ENCODE peak calls at places on chromosomes 7 and 10, in nine cellular contexts. One of them, this sample, is unnamed.

GRCh38 chr7:157718303-157719007 is 381.7 kb downstream of the DNAJB6 start:
- ATAC-seq in A549: no peak
- ATAC-seq in right cardiac atrium: no peak
- ATAC-seq in central memory CD8-positive, alpha-beta T cell: no peak
- ATAC-seq in left colon: no peak
- ATAC-seq in activated CD4-positive, alpha-beta T cell treated with anti-CD3 and anti-CD28 coated beads for 36 hours: no peak
- ATAC-seq in stimulated activated effector memory CD8-positive, alpha-beta T cell treated with anti-CD3 and anti-CD28 coated beads, Interleukin-12 subunit alpha, Interleukin-12 subunit beta, amount 100 ng/mL, for 72 hours: no peak
- ATAC-seq in left lung: no peak
- ATAC-seq in activated CD8-positive, alpha-beta T cell treated with anti-CD3 and anti-CD28 coated beads for 36 hours: no peak
- ATAC-seq in this sample: no peak

GRCh38 chr7:130938661-130939060 is 204.7 kb upstream of the KLF14 start:
- ATAC-seq in right cardiac atrium: no peak
- ATAC-seq in A549: no peak
- ATAC-seq in activated CD8-positive, alpha-beta T cell treated with anti-CD3 and anti-CD28 coated beads for 36 hours: peak
- ATAC-seq in left lung: no peak
- ATAC-seq in central memory CD8-positive, alpha-beta T cell: peak
- ATAC-seq in left colon: no peak
- ATAC-seq in stimulated activated effector memory CD8-positive, alpha-beta T cell treated with anti-CD3 and anti-CD28 coated beads, Interleukin-12 subunit alpha, Interleukin-12 subunit beta, amount 100 ng/mL, for 72 hours: peak
- ATAC-seq in activated CD4-positive, alpha-beta T cell treated with anti-CD3 and anti-CD28 coated beads for 36 hours: peak
- ATAC-seq in this sample: no peak

GRCh38 chr7:14287398-14287797 is 297.9 kb upstream of the ETV1 start:
- ATAC-seq in stimulated activated effector memory CD8-positive, alpha-beta T cell treated with anti-CD3 and anti-CD28 coated beads, Interleukin-12 subunit alpha, Interleukin-12 subunit beta, amount 100 ng/mL, for 72 hours: no peak
- ATAC-seq in left colon: no peak
- ATAC-seq in A549: no peak
- ATAC-seq in right cardiac atrium: no peak
- ATAC-seq in left lung: no peak
- ATAC-seq in activated CD8-positive, alpha-beta T cell treated with anti-CD3 and anti-CD28 coated beads for 36 hours: no peak
- ATAC-seq in central memory CD8-positive, alpha-beta T cell: no peak
- ATAC-seq in activated CD4-positive, alpha-beta T cell treated with anti-CD3 and anti-CD28 coated beads for 36 hours: no peak
- ATAC-seq in this sample: no peak

GRCh38 chr10:24603333-24603732 is 120.4 kb downstream of the ARHGAP21 start:
- ATAC-seq in right cardiac atrium: no peak
- ATAC-seq in activated CD4-positive, alpha-beta T cell treated with anti-CD3 and anti-CD28 coated beads for 36 hours: peak
- ATAC-seq in activated CD8-positive, alpha-beta T cell treated with anti-CD3 and anti-CD28 coated beads for 36 hours: peak
- ATAC-seq in left colon: peak
- ATAC-seq in A549: no peak
- ATAC-seq in left lung: peak
- ATAC-seq in stimulated activated effector memory CD8-positive, alpha-beta T cell treated with anti-CD3 and anti-CD28 coated beads, Interleukin-12 subunit alpha, Interleukin-12 subunit beta, amount 100 ng/mL, for 72 hours: peak
- ATAC-seq in central memory CD8-positive, alpha-beta T cell: no peak
- ATAC-seq in this sample: no peak

GRCh38 chr10:77430530-77430929 is 207.1 kb downstream of the KCNMA1 start:
- ATAC-seq in A549: no peak
- ATAC-seq in activated CD4-positive, alpha-beta T cell treated with anti-CD3 and anti-CD28 coated beads for 36 hours: no peak
- ATAC-seq in left lung: no peak
- ATAC-seq in left colon: no peak
- ATAC-seq in stimulated activated effector memory CD8-positive, alpha-beta T cell treated with anti-CD3 and anti-CD28 coated beads, Interleukin-12 subunit alpha, Interleukin-12 subunit beta, amount 100 ng/mL, for 72 hours: no peak
- ATAC-seq in central memory CD8-positive, alpha-beta T cell: no peak
- ATAC-seq in activated CD8-positive, alpha-beta T cell treated with anti-CD3 and anti-CD28 coated beads for 36 hours: no peak
- ATAC-seq in right cardiac atrium: no peak
- ATAC-seq in this sample: no peak

GRCh38 chr7:95595825-95596182 is 512 bp downstream of the PDK4 start:
- ATAC-seq in left lung: peak
- ATAC-seq in left colon: peak
- ATAC-seq in activated CD4-positive, alpha-beta T cell treated with anti-CD3 and anti-CD28 coated beads for 36 hours: no peak
- ATAC-seq in A549: peak
- ATAC-seq in stimulated activated effector memory CD8-positive, alpha-beta T cell treated with anti-CD3 and anti-CD28 coated beads, Interleukin-12 subunit alpha, Interleukin-12 subunit beta, amount 100 ng/mL, for 72 hours: no peak
- ATAC-seq in right cardiac atrium: no peak
- ATAC-seq in activated CD8-positive, alpha-beta T cell treated with anti-CD3 and anti-CD28 coated beads for 36 hours: no peak
- ATAC-seq in central memory CD8-positive, alpha-beta T cell: no peak
- ATAC-seq in this sample: no peak

GRCh38 chr10:51724038-51724437 is 24.6 kb upstream of the CSTF2T start:
- ATAC-seq in activated CD4-positive, alpha-beta T cell treated with anti-CD3 and anti-CD28 coated beads for 36 hours: no peak
- ATAC-seq in stimulated activated effector memory CD8-positive, alpha-beta T cell treated with anti-CD3 and anti-CD28 coated beads, Interleukin-12 subunit alpha, Interleukin-12 subunit beta, amount 100 ng/mL, for 72 hours: no peak
- ATAC-seq in activated CD8-positive, alpha-beta T cell treated with anti-CD3 and anti-CD28 coated beads for 36 hours: no peak
- ATAC-seq in right cardiac atrium: no peak
- ATAC-seq in left colon: no peak
- ATAC-seq in A549: no peak
- ATAC-seq in left lung: no peak
- ATAC-seq in central memory CD8-positive, alpha-beta T cell: no peak
- ATAC-seq in this sample: no peak

GRCh38 chr10:96910488-96911395 is 78.6 kb downstream of the LCOR start:
- ATAC-seq in stimulated activated effector memory CD8-positive, alpha-beta T cell treated with anti-CD3 and anti-CD28 coated beads, Interleukin-12 subunit alpha, Interleukin-12 subunit beta, amount 100 ng/mL, for 72 hours: peak
- ATAC-seq in left lung: peak
- ATAC-seq in right cardiac atrium: no peak
- ATAC-seq in central memory CD8-positive, alpha-beta T cell: no peak
- ATAC-seq in activated CD4-positive, alpha-beta T cell treated with anti-CD3 and anti-CD28 coated beads for 36 hours: no peak
- ATAC-seq in A549: no peak
- ATAC-seq in left colon: peak
- ATAC-seq in activated CD8-positive, alpha-beta T cell treated with anti-CD3 and anti-CD28 coated beads for 36 hours: peak
- ATAC-seq in this sample: peak

GRCh38 chr7:155298288-155298833 is 683 bp downstream of the INSIG1 start:
- ATAC-seq in activated CD4-positive, alpha-beta T cell treated with anti-CD3 and anti-CD28 coated beads for 36 hours: no peak
- ATAC-seq in central memory CD8-positive, alpha-beta T cell: no peak
- ATAC-seq in A549: peak
- ATAC-seq in activated CD8-positive, alpha-beta T cell treated with anti-CD3 and anti-CD28 coated beads for 36 hours: no peak
- ATAC-seq in left lung: peak
- ATAC-seq in right cardiac atrium: no peak
- ATAC-seq in stimulated activated effector memory CD8-positive, alpha-beta T cell treated with anti-CD3 and anti-CD28 coated beads, Interleukin-12 subunit alpha, Interleukin-12 subunit beta, amount 100 ng/mL, for 72 hours: no peak
- ATAC-seq in left colon: peak
- ATAC-seq in this sample: peak

GRCh38 chr7:157503229-157503628 is 166.4 kb downstream of the DNAJB6 start:
- ATAC-seq in activated CD4-positive, alpha-beta T cell treated with anti-CD3 and anti-CD28 coated beads for 36 hours: peak
- ATAC-seq in central memory CD8-positive, alpha-beta T cell: peak
- ATAC-seq in activated CD8-positive, alpha-beta T cell treated with anti-CD3 and anti-CD28 coated beads for 36 hours: no peak
- ATAC-seq in left lung: no peak
- ATAC-seq in stimulated activated effector memory CD8-positive, alpha-beta T cell treated with anti-CD3 and anti-CD28 coated beads, Interleukin-12 subunit alpha, Interleukin-12 subunit beta, amount 100 ng/mL, for 72 hours: no peak
- ATAC-seq in left colon: no peak
- ATAC-seq in A549: no peak
- ATAC-seq in right cardiac atrium: no peak
- ATAC-seq in this sample: no peak

GRCh38 chr10:50541317-50541716 is 82.4 kb downstream of the SGMS1 start:
- ATAC-seq in stimulated activated effector memory CD8-positive, alpha-beta T cell treated with anti-CD3 and anti-CD28 coated beads, Interleukin-12 subunit alpha, Interleukin-12 subunit beta, amount 100 ng/mL, for 72 hours: peak
- ATAC-seq in right cardiac atrium: no peak
- ATAC-seq in activated CD8-positive, alpha-beta T cell treated with anti-CD3 and anti-CD28 coated beads for 36 hours: peak
- ATAC-seq in left lung: no peak
- ATAC-seq in left colon: no peak
- ATAC-seq in activated CD4-positive, alpha-beta T cell treated with anti-CD3 and anti-CD28 coated beads for 36 hours: no peak
- ATAC-seq in A549: no peak
- ATAC-seq in central memory CD8-positive, alpha-beta T cell: no peak
- ATAC-seq in this sample: no peak

GRCh38 chr7:23542752-23543151 is 11.0 kb upstream of the TRA2A start:
- ATAC-seq in A549: no peak
- ATAC-seq in right cardiac atrium: no peak
- ATAC-seq in left colon: no peak
- ATAC-seq in stimulated activated effector memory CD8-positive, alpha-beta T cell treated with anti-CD3 and anti-CD28 coated beads, Interleukin-12 subunit alpha, Interleukin-12 subunit beta, amount 100 ng/mL, for 72 hours: no peak
- ATAC-seq in activated CD8-positive, alpha-beta T cell treated with anti-CD3 and anti-CD28 coated beads for 36 hours: no peak
- ATAC-seq in central memory CD8-positive, alpha-beta T cell: no peak
- ATAC-seq in activated CD4-positive, alpha-beta T cell treated with anti-CD3 and anti-CD28 coated beads for 36 hours: no peak
- ATAC-seq in left lung: no peak
- ATAC-seq in this sample: no peak

GRCh38 chr7:158318511-158318913 is 269.1 kb downstream of the PTPRN2 start:
- ATAC-seq in left lung: no peak
- ATAC-seq in activated CD4-positive, alpha-beta T cell treated with anti-CD3 and anti-CD28 coated beads for 36 hours: no peak
- ATAC-seq in activated CD8-positive, alpha-beta T cell treated with anti-CD3 and anti-CD28 coated beads for 36 hours: no peak
- ATAC-seq in stimulated activated effector memory CD8-positive, alpha-beta T cell treated with anti-CD3 and anti-CD28 coated beads, Interleukin-12 subunit alpha, Interleukin-12 subunit beta, amount 100 ng/mL, for 72 hours: no peak
- ATAC-seq in right cardiac atrium: no peak
- ATAC-seq in A549: no peak
- ATAC-seq in central memory CD8-positive, alpha-beta T cell: no peak
- ATAC-seq in left colon: no peak
- ATAC-seq in this sample: no peak

GRCh38 chr7:139691253-139691781 is 86.5 kb downstream of the HIPK2 start:
- ATAC-seq in central memory CD8-positive, alpha-beta T cell: no peak
- ATAC-seq in left lung: peak
- ATAC-seq in right cardiac atrium: peak
- ATAC-seq in left colon: peak
- ATAC-seq in activated CD4-positive, alpha-beta T cell treated with anti-CD3 and anti-CD28 coated beads for 36 hours: no peak
- ATAC-seq in A549: no peak
- ATAC-seq in activated CD8-positive, alpha-beta T cell treated with anti-CD3 and anti-CD28 coated beads for 36 hours: no peak
- ATAC-seq in stimulated activated effector memory CD8-positive, alpha-beta T cell treated with anti-CD3 and anti-CD28 coated beads, Interleukin-12 subunit alpha, Interleukin-12 subunit beta, amount 100 ng/mL, for 72 hours: no peak
- ATAC-seq in this sample: peak

GRCh38 chr10:62772186-62772950 is 32.2 kb upstream of the ADO start:
- ATAC-seq in A549: no peak
- ATAC-seq in activated CD4-positive, alpha-beta T cell treated with anti-CD3 and anti-CD28 coated beads for 36 hours: no peak
- ATAC-seq in central memory CD8-positive, alpha-beta T cell: no peak
- ATAC-seq in stimulated activated effector memory CD8-positive, alpha-beta T cell treated with anti-CD3 and anti-CD28 coated beads, Interleukin-12 subunit alpha, Interleukin-12 subunit beta, amount 100 ng/mL, for 72 hours: no peak
- ATAC-seq in left lung: no peak
- ATAC-seq in activated CD8-positive, alpha-beta T cell treated with anti-CD3 and anti-CD28 coated beads for 36 hours: no peak
- ATAC-seq in right cardiac atrium: peak
- ATAC-seq in left colon: no peak
- ATAC-seq in this sample: no peak

GRCh38 chr7:46493196-46493595 is 572.1 kb upstream of the IGFBP3 start:
- ATAC-seq in left lung: no peak
- ATAC-seq in activated CD4-positive, alpha-beta T cell treated with anti-CD3 and anti-CD28 coated beads for 36 hours: no peak
- ATAC-seq in central memory CD8-positive, alpha-beta T cell: no peak
- ATAC-seq in stimulated activated effector memory CD8-positive, alpha-beta T cell treated with anti-CD3 and anti-CD28 coated beads, Interleukin-12 subunit alpha, Interleukin-12 subunit beta, amount 100 ng/mL, for 72 hours: no peak
- ATAC-seq in left colon: no peak
- ATAC-seq in activated CD8-positive, alpha-beta T cell treated with anti-CD3 and anti-CD28 coated beads for 36 hours: no peak
- ATAC-seq in right cardiac atrium: no peak
- ATAC-seq in A549: no peak
- ATAC-seq in this sample: no peak

GRCh38 chr10:86017841-86018734 is 348.5 kb downstream of the GRID1 start:
- ATAC-seq in right cardiac atrium: peak
- ATAC-seq in left lung: peak
- ATAC-seq in left colon: no peak
- ATAC-seq in central memory CD8-positive, alpha-beta T cell: peak
- ATAC-seq in stimulated activated effector memory CD8-positive, alpha-beta T cell treated with anti-CD3 and anti-CD28 coated beads, Interleukin-12 subunit alpha, Interleukin-12 subunit beta, amount 100 ng/mL, for 72 hours: peak
- ATAC-seq in activated CD4-positive, alpha-beta T cell treated with anti-CD3 and anti-CD28 coated beads for 36 hours: no peak
- ATAC-seq in A549: no peak
- ATAC-seq in activated CD8-positive, alpha-beta T cell treated with anti-CD3 and anti-CD28 coated beads for 36 hours: no peak
- ATAC-seq in this sample: no peak

GRCh38 chr10:53093878-53094277 is 321.3 kb upstream of the MBL2 start:
- ATAC-seq in A549: no peak
- ATAC-seq in central memory CD8-positive, alpha-beta T cell: no peak
- ATAC-seq in left colon: no peak
- ATAC-seq in activated CD4-positive, alpha-beta T cell treated with anti-CD3 and anti-CD28 coated beads for 36 hours: no peak
- ATAC-seq in right cardiac atrium: no peak
- ATAC-seq in stimulated activated effector memory CD8-positive, alpha-beta T cell treated with anti-CD3 and anti-CD28 coated beads, Interleukin-12 subunit alpha, Interleukin-12 subunit beta, amount 100 ng/mL, for 72 hours: no peak
- ATAC-seq in left lung: no peak
- ATAC-seq in activated CD8-positive, alpha-beta T cell treated with anti-CD3 and anti-CD28 coated beads for 36 hours: no peak
- ATAC-seq in this sample: no peak

GRCh38 chr7:85682819-85683218 is 496.0 kb upstream of the SEMA3D start:
- ATAC-seq in left lung: no peak
- ATAC-seq in activated CD8-positive, alpha-beta T cell treated with anti-CD3 and anti-CD28 coated beads for 36 hours: no peak
- ATAC-seq in central memory CD8-positive, alpha-beta T cell: no peak
- ATAC-seq in stimulated activated effector memory CD8-positive, alpha-beta T cell treated with anti-CD3 and anti-CD28 coated beads, Interleukin-12 subunit alpha, Interleukin-12 subunit beta, amount 100 ng/mL, for 72 hours: no peak
- ATAC-seq in left colon: no peak
- ATAC-seq in A549: no peak
- ATAC-seq in activated CD4-positive, alpha-beta T cell treated with anti-CD3 and anti-CD28 coated beads for 36 hours: no peak
- ATAC-seq in right cardiac atrium: no peak
- ATAC-seq in this sample: no peak

GRCh38 chr7:88361357-88361756 is 54.7 kb upstream of the STEAP4 start:
- ATAC-seq in central memory CD8-positive, alpha-beta T cell: no peak
- ATAC-seq in right cardiac atrium: no peak
- ATAC-seq in stimulated activated effector memory CD8-positive, alpha-beta T cell treated with anti-CD3 and anti-CD28 coated beads, Interleukin-12 subunit alpha, Interleukin-12 subunit beta, amount 100 ng/mL, for 72 hours: no peak
- ATAC-seq in A549: no peak
- ATAC-seq in left colon: no peak
- ATAC-seq in left lung: no peak
- ATAC-seq in activated CD4-positive, alpha-beta T cell treated with anti-CD3 and anti-CD28 coated beads for 36 hours: no peak
- ATAC-seq in activated CD8-positive, alpha-beta T cell treated with anti-CD3 and anti-CD28 coated beads for 36 hours: no peak
- ATAC-seq in this sample: no peak

GRCh38 chr7:131945313-131945831 is 388.9 kb upstream of the PODXL start:
- ATAC-seq in right cardiac atrium: peak
- ATAC-seq in stimulated activated effector memory CD8-positive, alpha-beta T cell treated with anti-CD3 and anti-CD28 coated beads, Interleukin-12 subunit alpha, Interleukin-12 subunit beta, amount 100 ng/mL, for 72 hours: no peak
- ATAC-seq in activated CD4-positive, alpha-beta T cell treated with anti-CD3 and anti-CD28 coated beads for 36 hours: peak
- ATAC-seq in central memory CD8-positive, alpha-beta T cell: no peak
- ATAC-seq in left lung: peak
- ATAC-seq in left colon: peak
- ATAC-seq in activated CD8-positive, alpha-beta T cell treated with anti-CD3 and anti-CD28 coated beads for 36 hours: peak
- ATAC-seq in A549: peak
- ATAC-seq in this sample: peak

GRCh38 chr10:102552533-102552932 is 48.8 kb downstream of the SUFU start:
- ATAC-seq in stimulated activated effector memory CD8-positive, alpha-beta T cell treated with anti-CD3 and anti-CD28 coated beads, Interleukin-12 subunit alpha, Interleukin-12 subunit beta, amount 100 ng/mL, for 72 hours: no peak
- ATAC-seq in left colon: no peak
- ATAC-seq in A549: no peak
- ATAC-seq in right cardiac atrium: no peak
- ATAC-seq in activated CD8-positive, alpha-beta T cell treated with anti-CD3 and anti-CD28 coated beads for 36 hours: no peak
- ATAC-seq in activated CD4-positive, alpha-beta T cell treated with anti-CD3 and anti-CD28 coated beads for 36 hours: no peak
- ATAC-seq in central memory CD8-positive, alpha-beta T cell: no peak
- ATAC-seq in left lung: no peak
- ATAC-seq in this sample: no peak

GRCh38 chr10:124222298-124223000 is 129.1 kb upstream of the CHST15 start:
- ATAC-seq in activated CD8-positive, alpha-beta T cell treated with anti-CD3 and anti-CD28 coated beads for 36 hours: no peak
- ATAC-seq in activated CD4-positive, alpha-beta T cell treated with anti-CD3 and anti-CD28 coated beads for 36 hours: no peak
- ATAC-seq in central memory CD8-positive, alpha-beta T cell: no peak
- ATAC-seq in A549: no peak
- ATAC-seq in stimulated activated effector memory CD8-positive, alpha-beta T cell treated with anti-CD3 and anti-CD28 coated beads, Interleukin-12 subunit alpha, Interleukin-12 subunit beta, amount 100 ng/mL, for 72 hours: no peak
- ATAC-seq in left lung: no peak
- ATAC-seq in right cardiac atrium: no peak
- ATAC-seq in left colon: no peak
- ATAC-seq in this sample: no peak

GRCh38 chr7:28392289-28392688 is 20.0 kb upstream of the CREB5 start:
- ATAC-seq in activated CD4-positive, alpha-beta T cell treated with anti-CD3 and anti-CD28 coated beads for 36 hours: no peak
- ATAC-seq in activated CD8-positive, alpha-beta T cell treated with anti-CD3 and anti-CD28 coated beads for 36 hours: no peak
- ATAC-seq in stimulated activated effector memory CD8-positive, alpha-beta T cell treated with anti-CD3 and anti-CD28 coated beads, Interleukin-12 subunit alpha, Interleukin-12 subunit beta, amount 100 ng/mL, for 72 hours: no peak
- ATAC-seq in right cardiac atrium: no peak
- ATAC-seq in left lung: no peak
- ATAC-seq in central memory CD8-positive, alpha-beta T cell: no peak
- ATAC-seq in left colon: no peak
- ATAC-seq in A549: no peak
- ATAC-seq in this sample: no peak

GRCh38 chr10:75304740-75305380 is 69.1 kb upstream of the COMTD1 start:
- ATAC-seq in central memory CD8-positive, alpha-beta T cell: no peak
- ATAC-seq in left colon: no peak
- ATAC-seq in activated CD8-positive, alpha-beta T cell treated with anti-CD3 and anti-CD28 coated beads for 36 hours: no peak
- ATAC-seq in right cardiac atrium: no peak
- ATAC-seq in activated CD4-positive, alpha-beta T cell treated with anti-CD3 and anti-CD28 coated beads for 36 hours: no peak
- ATAC-seq in A549: no peak
- ATAC-seq in left lung: no peak
- ATAC-seq in stimulated activated effector memory CD8-positive, alpha-beta T cell treated with anti-CD3 and anti-CD28 coated beads, Interleukin-12 subunit alpha, Interleukin-12 subunit beta, amount 100 ng/mL, for 72 hours: no peak
- ATAC-seq in this sample: no peak

GRCh38 chr7:20352573-20353304 is 22.0 kb downstream of the ITGB8 start:
- ATAC-seq in right cardiac atrium: no peak
- ATAC-seq in stimulated activated effector memory CD8-positive, alpha-beta T cell treated with anti-CD3 and anti-CD28 coated beads, Interleukin-12 subunit alpha, Interleukin-12 subunit beta, amount 100 ng/mL, for 72 hours: no peak
- ATAC-seq in left colon: peak
- ATAC-seq in left lung: peak
- ATAC-seq in A549: peak
- ATAC-seq in activated CD4-positive, alpha-beta T cell treated with anti-CD3 and anti-CD28 coated beads for 36 hours: no peak
- ATAC-seq in activated CD8-positive, alpha-beta T cell treated with anti-CD3 and anti-CD28 coated beads for 36 hours: no peak
- ATAC-seq in central memory CD8-positive, alpha-beta T cell: no peak
- ATAC-seq in this sample: peak

GRCh38 chr10:34396669-34397068 is 418.4 kb downstream of the PARD3 start:
- ATAC-seq in activated CD4-positive, alpha-beta T cell treated with anti-CD3 and anti-CD28 coated beads for 36 hours: no peak
- ATAC-seq in stimulated activated effector memory CD8-positive, alpha-beta T cell treated with anti-CD3 and anti-CD28 coated beads, Interleukin-12 subunit alpha, Interleukin-12 subunit beta, amount 100 ng/mL, for 72 hours: no peak
- ATAC-seq in right cardiac atrium: no peak
- ATAC-seq in left colon: no peak
- ATAC-seq in activated CD8-positive, alpha-beta T cell treated with anti-CD3 and anti-CD28 coated beads for 36 hours: no peak
- ATAC-seq in central memory CD8-positive, alpha-beta T cell: no peak
- ATAC-seq in left lung: no peak
- ATAC-seq in A549: no peak
- ATAC-seq in this sample: no peak

GRCh38 chr7:1537631-1538412 is 7.3 kb downstream of the MAFK start:
- ATAC-seq in activated CD8-positive, alpha-beta T cell treated with anti-CD3 and anti-CD28 coated beads for 36 hours: no peak
- ATAC-seq in left lung: peak
- ATAC-seq in right cardiac atrium: peak
- ATAC-seq in left colon: no peak
- ATAC-seq in central memory CD8-positive, alpha-beta T cell: no peak
- ATAC-seq in activated CD4-positive, alpha-beta T cell treated with anti-CD3 and anti-CD28 coated beads for 36 hours: no peak
- ATAC-seq in stimulated activated effector memory CD8-positive, alpha-beta T cell treated with anti-CD3 and anti-CD28 coated beads, Interleukin-12 subunit alpha, Interleukin-12 subunit beta, amount 100 ng/mL, for 72 hours: no peak
- ATAC-seq in A549: peak
- ATAC-seq in this sample: no peak